ENCODE peak calls at places on chromosome 12, in seven cellular contexts. P is Peyer's patch, R is heart left ventricle, Q is RWPE1, G is epithelial cell of proximal tubule, O is endothelial cell, N is AG04450. W is an unnamed sample.

GRCh38 chr12:106220561-106220960 is 27.3 kb downstream of the CKAP4 start:
- DNase-seq in P (no peak), R (no peak), Q (no peak), G (no peak), O (no peak), N (no peak), W (no peak)

GRCh38 chr12:56593909-56594621 is 36.1 kb downstream of the BAZ2A start:
- DNase-seq in P (no peak), R (no peak), Q (peak), G (peak), O (peak), N (peak), W (no peak)

GRCh38 chr12:944201-944600 is 5.3 kb downstream of the RAD52 start:
- DNase-seq in P (no peak), R (no peak), Q (no peak), G (no peak), O (no peak), N (no peak), W (no peak)

GRCh38 chr12:6647083-6647604 is at the start of gene ACRBP:
- DNase-seq in P (peak), R (peak), Q (peak), G (no peak), O (peak), N (no peak), W (peak)

GRCh38 chr12:38222011-38222410 is 94.6 kb upstream of the ALG10B start:
- DNase-seq in P (no peak), R (no peak), Q (no peak), G (no peak), O (no peak), N (no peak), W (no peak)

GRCh38 chr12:130703733-130704375 is 12.2 kb downstream of the RIMBP2 start:
- DNase-seq in P (no peak), R (no peak), Q (no peak), G (no peak), O (no peak), N (no peak), W (no peak)

GRCh38 chr12:64618953-64619590 is 8.8 kb downstream of the RASSF3 start:
- DNase-seq in P (no peak), R (no peak), Q (no peak), G (no peak), O (no peak), N (no peak), W (no peak)

GRCh38 chr12:8680533-8680932 is 17.3 kb upstream of the RIMKLB start:
- DNase-seq in P (no peak), R (no peak), Q (no peak), G (no peak), O (no peak), N (no peak), W (no peak)

GRCh38 chr12:132084681-132085635 is 59.2 kb downstream of the DDX51 start:
- DNase-seq in P (peak), R (peak), Q (peak), G (no peak), O (peak), N (no peak), W (peak)

GRCh38 chr12:1552171-1552570 is 42.2 kb downstream of the FBXL14 start:
- DNase-seq in P (no peak), R (no peak), Q (no peak), G (no peak), O (no peak), N (no peak), W (no peak)

GRCh38 chr12:107760207-107760816 is 625 bp downstream of the PRDM4 start:
- DNase-seq in P (no peak), R (peak), Q (peak), G (no peak), O (peak), N (no peak), W (peak)

GRCh38 chr12:80966001-80966400 is 28.3 kb upstream of the LIN7A start:
- DNase-seq in P (no peak), R (no peak), Q (no peak), G (no peak), O (no peak), N (no peak), W (no peak)

GRCh38 chr12:29238822-29239291 is 89.8 kb downstream of the FAR2 start:
- DNase-seq in P (no peak), R (no peak), Q (peak), G (peak), O (no peak), N (no peak), W (no peak)

GRCh38 chr12:103793046-103793445 is 48.0 kb downstream of the NT5DC3 start:
- DNase-seq in P (no peak), R (no peak), Q (no peak), G (no peak), O (no peak), N (no peak), W (no peak)

GRCh38 chr12:25958254-25959068 is at the start of gene RASSF8:
- DNase-seq in P (peak), R (peak), Q (peak), G (no peak), O (peak), N (peak), W (no peak)

GRCh38 chr12:117124421-117125274 is 25.4 kb upstream of the TESC start:
- DNase-seq in P (no peak), R (no peak), Q (no peak), G (no peak), O (no peak), N (no peak), W (no peak)

GRCh38 chr12:120755269-120755668 is 29.6 kb downstream of the ACADS start:
- DNase-seq in P (no peak), R (no peak), Q (no peak), G (no peak), O (no peak), N (no peak), W (no peak)

GRCh38 chr12:121499929-121500793 is 80.7 kb downstream of the KDM2B start:
- DNase-seq in P (peak), R (peak), Q (peak), G (no peak), O (peak), N (peak), W (peak)

GRCh38 chr12:62191747-62192485 is 68.3 kb upstream of the USP15 start:
- DNase-seq in P (peak), R (no peak), Q (peak), G (peak), O (peak), N (no peak), W (no peak)

GRCh38 chr12:31961137-31961536 is 1.9 kb downstream of the RESF1 start:
- DNase-seq in P (no peak), R (no peak), Q (no peak), G (no peak), O (no peak), N (no peak), W (no peak)

GRCh38 chr12:8894986-8895385 is 19.3 kb upstream of the PHC1 start:
- DNase-seq in P (no peak), R (no peak), Q (no peak), G (no peak), O (no peak), N (no peak), W (no peak)

GRCh38 chr12:71356569-71356968 is 83.0 kb upstream of the LGR5 start:
- DNase-seq in P (no peak), R (no peak), Q (no peak), G (no peak), O (no peak), N (no peak), W (no peak)

GRCh38 chr12:18054925-18055324 is 35.1 kb downstream of the RERGL start:
- DNase-seq in P (no peak), R (no peak), Q (no peak), G (no peak), O (no peak), N (no peak), W (no peak)

GRCh38 chr12:34345801-34346200 is 323.5 kb downstream of the ALG10 start:
- DNase-seq in P (no peak), R (no peak), Q (no peak), G (no peak), O (no peak), N (no peak), W (no peak)

GRCh38 chr12:106030210-106031175 is 108.3 kb downstream of the NUAK1 start:
- DNase-seq in P (no peak), R (no peak), Q (peak), G (no peak), O (no peak), N (peak), W (no peak)

GRCh38 chr12:57127101-57127709 is 1.1 kb upstream of the LRP1 start:
- DNase-seq in P (peak), R (peak), Q (peak), G (no peak), O (peak), N (no peak), W (no peak)

GRCh38 chr12:130819681-130820080 is 19.4 kb downstream of the STX2 start:
- DNase-seq in P (no peak), R (no peak), Q (no peak), G (no peak), O (no peak), N (no peak), W (no peak)

GRCh38 chr12:27237790-27238771 is 6.0 kb upstream of the STK38L start:
- DNase-seq in P (no peak), R (no peak), Q (no peak), G (no peak), O (no peak), N (no peak), W (no peak)

GRCh38 chr12:76025601-76026575 is 5.7 kb downstream of the PHLDA1 start:
- DNase-seq in P (no peak), R (no peak), Q (peak), G (no peak), O (no peak), N (no peak), W (no peak)

GRCh38 chr12:66060361-66060907 is 70.1 kb downstream of the LLPH start:
- DNase-seq in P (no peak), R (no peak), Q (no peak), G (no peak), O (no peak), N (no peak), W (no peak)

GRCh38 chr12:41514907-41515306 is 326.8 kb downstream of the PDZRN4 start:
- DNase-seq in P (no peak), R (no peak), Q (no peak), G (no peak), O (peak), N (no peak), W (no peak)

GRCh38 chr12:8036366-8036765 is 3.9 kb downstream of the FOXJ2 start:
- DNase-seq in P (no peak), R (peak), Q (no peak), G (no peak), O (no peak), N (no peak), W (no peak)

GRCh38 chr12:91419809-91420208 is 237.2 kb upstream of the DCN start:
- DNase-seq in P (no peak), R (no peak), Q (no peak), G (no peak), O (no peak), N (no peak), W (no peak)

DNA sequence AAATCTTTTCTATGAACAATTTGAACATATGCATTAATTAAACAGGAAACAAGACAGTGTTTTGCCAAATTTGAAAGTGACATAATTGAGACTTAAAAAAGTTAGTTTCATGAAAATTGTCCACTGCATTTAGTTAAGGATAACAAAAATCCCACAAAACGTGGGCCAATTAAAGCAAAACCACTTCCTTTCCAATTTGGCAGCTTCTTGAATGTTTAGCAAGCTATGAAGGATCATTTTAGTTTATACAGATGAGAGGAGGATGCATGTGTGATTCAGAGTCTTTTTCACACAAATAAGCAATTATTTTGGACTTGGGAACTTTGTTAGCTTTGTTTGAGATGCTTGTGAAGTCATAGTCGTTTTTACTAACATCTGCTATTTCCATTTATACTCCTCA is 109.6 kb downstream of the ATXN7L3B start:
- DNase-seq in P (no peak), R (no peak), Q (no peak), G (no peak), O (no peak), N (no peak), W (no peak)
- TF ChIP-seq CTCF in P (no peak), R (no peak), Q (no peak), G (no peak), O (no peak), N (no peak), W (no peak)

GRCh38 chr12:109779382-109779781 is 53.8 kb downstream of the TRPV4 start:
- DNase-seq in P (no peak), R (no peak), Q (no peak), G (no peak), O (no peak), N (no peak), W (no peak)
- TF ChIP-seq CTCF in P (no peak), R (no peak), Q (no peak), G (peak), O (no peak), N (no peak), W (no peak)

GRCh38 chr12:19972325-19973288 is 395.7 kb upstream of the PDE3A start:
- DNase-seq in P (no peak), R (no peak), Q (no peak), G (no peak), O (no peak), N (no peak), W (no peak)

GRCh38 chr12:19970116-19970515 is 398.2 kb upstream of the PDE3A start:
- DNase-seq in P (no peak), R (no peak), Q (no peak), G (no peak), O (no peak), N (no peak), W (no peak)

GRCh38 chr12:19970826-19971225 is 397.5 kb upstream of the PDE3A start:
- DNase-seq in P (no peak), R (no peak), Q (no peak), G (no peak), O (no peak), N (no peak), W (no peak)

GRCh38 chr12:19971881-19972280 is 396.5 kb upstream of the PDE3A start:
- DNase-seq in P (no peak), R (no peak), Q (no peak), G (no peak), O (no peak), N (no peak), W (no peak)

DNA sequence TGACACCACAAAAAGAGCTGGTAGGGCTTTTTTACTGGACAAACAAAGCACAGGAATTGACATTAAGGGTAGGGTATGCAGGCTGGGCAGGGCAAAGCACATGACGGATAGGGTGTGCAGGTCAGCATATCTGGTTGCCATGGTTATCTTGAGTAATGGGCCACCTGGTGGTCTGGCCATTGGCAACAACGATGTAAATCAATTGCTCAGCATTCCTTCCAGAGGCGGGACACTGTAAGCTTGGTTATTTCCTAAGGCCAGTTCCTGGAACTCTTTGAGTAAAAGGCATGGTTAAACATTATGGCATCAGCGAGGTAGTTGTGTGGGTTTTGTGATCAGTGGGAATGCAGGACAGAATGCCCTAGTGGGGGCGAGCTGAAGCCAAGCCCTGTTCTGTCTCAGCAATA is 396.9 kb upstream of the PDE3A start:
- DNase-seq in P (no peak), R (no peak), Q (no peak), G (peak), O (peak), N (no peak), W (no peak)
- TF ChIP-seq CTCF in P (no peak), R (no peak), Q (no peak), G (peak), O (no peak), N (no peak), W (no peak)

DNA sequence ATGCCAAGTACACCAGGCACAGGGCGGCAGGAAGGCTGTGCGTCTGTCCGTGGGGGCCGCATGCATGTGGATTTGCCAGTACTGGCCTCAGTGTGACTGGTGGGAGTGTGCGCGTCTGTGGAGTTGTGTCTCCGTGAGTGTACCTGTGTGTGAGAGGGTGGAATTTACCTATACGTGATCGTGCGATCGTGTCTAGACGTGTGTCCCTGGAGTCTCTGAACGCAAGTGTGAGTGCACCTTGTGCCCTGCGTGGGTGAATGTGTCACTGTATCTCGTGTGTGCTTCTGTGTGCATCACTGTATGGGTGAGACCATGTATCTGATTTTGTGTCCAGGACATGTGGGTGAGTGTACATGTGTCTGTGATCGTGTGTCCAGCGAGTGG is 4.9 kb downstream of the LHX5 start:
- DNase-seq in P (no peak), R (no peak), Q (no peak), G (no peak), O (no peak), N (no peak), W (no peak)
- TF ChIP-seq CTCF in P (no peak), R (no peak), Q (no peak), G (no peak), O (no peak), N (no peak), W (no peak)

GRCh38 chr12:53328043-53328435 is 6.6 kb upstream of the AAAS start:
- DNase-seq in P (no peak), R (no peak), Q (no peak), G (no peak), O (peak), N (no peak), W (no peak)
- TF ChIP-seq CTCF in P (no peak), R (no peak), Q (no peak), G (no peak), O (no peak), N (no peak), W (no peak)

DNA sequence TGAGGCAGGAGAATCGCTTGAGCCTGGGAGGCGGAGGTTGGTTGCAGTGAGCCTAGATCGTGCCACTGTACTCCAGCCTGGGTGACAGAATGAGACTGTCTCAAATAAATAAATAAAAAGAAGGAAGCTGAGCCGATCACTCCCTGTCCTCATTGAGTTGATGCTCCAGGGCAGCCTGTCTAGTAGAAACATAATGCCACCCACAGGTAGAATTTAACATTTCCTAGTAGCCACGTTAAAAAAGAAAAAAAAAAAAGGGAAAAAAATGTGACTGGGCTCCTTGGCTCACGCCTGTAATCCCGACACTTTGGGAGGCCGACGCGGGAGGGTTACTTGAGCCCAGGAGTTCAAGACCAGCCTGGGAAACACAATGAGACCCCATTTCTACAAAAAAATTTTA is 135.7 kb downstream of the SCARB1 start:
- DNase-seq in P (no peak), R (peak), Q (peak), G (no peak), O (no peak), N (no peak), W (no peak)
- TF ChIP-seq CTCF in P (no peak), R (no peak), Q (no peak), G (peak), O (no peak), N (no peak), W (no peak)

GRCh38 chr12:54415223-54415929 is 3.7 kb downstream of the ITGA5 start:
- DNase-seq in P (no peak), R (no peak), Q (no peak), G (no peak), O (no peak), N (no peak), W (no peak)
- TF ChIP-seq CTCF in P (no peak), R (no peak), Q (no peak), G (no peak), O (no peak), N (no peak), W (no peak)

GRCh38 chr12:51819851-51820720 is 28.4 kb downstream of the FIGNL2 start:
- DNase-seq in P (no peak), R (no peak), Q (no peak), G (no peak), O (no peak), N (no peak), W (no peak)
- TF ChIP-seq CTCF in P (no peak), R (no peak), Q (no peak), G (no peak), O (no peak), N (no peak), W (no peak)

DNA sequence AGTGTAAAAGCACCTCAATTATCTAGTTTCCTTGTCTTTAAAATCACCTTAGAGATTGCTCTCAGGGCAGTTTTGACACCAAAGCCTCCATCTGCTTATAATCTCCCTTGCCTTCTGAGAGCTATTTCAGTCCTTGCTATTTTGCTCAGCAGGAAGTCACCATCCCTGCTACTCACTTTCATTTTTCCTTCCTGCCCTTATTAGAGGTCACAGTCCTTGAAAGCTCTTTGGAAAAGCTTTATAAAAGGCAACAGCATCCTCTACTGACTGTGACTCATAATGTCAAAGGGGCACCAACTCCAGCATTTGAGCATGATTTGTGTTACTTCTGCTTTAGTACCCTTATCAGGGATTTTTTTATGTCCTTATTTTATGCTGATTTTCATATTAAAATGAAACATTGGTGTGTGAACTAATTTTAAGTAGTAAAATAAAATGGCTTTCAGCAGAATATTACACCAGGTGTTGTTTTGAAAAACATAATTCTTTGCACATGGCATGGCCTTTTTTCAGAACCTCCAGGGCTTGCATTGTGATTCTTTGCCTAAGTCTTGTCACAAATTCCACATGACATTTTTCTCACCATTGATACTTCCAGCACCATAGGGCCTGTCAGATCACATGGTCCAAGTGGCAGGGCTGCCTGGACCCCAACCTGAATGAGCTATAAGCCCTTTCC is 213.0 kb downstream of the ADAMTS20 start:
- DNase-seq in P (no peak), R (no peak), Q (peak), G (peak), O (no peak), N (no peak), W (no peak)
- TF ChIP-seq CTCF in P (no peak), R (peak), Q (peak), G (peak), O (no peak), N (peak), W (no peak)